ENCODE peak calls at places on chromosomes 6 and 20, in seven cellular contexts. C is neural crest cell, L is tibial nerve, I is MM.1S, Y is cardiac muscle cell, N is psoas muscle, Q is fibroblast of mammary gland. K is an unnamed sample.

GRCh38 chr6:111803384-111803783 is 69.9 kb downstream of the FYN start:
- DNase-seq in Q (no peak), C (no peak), L (no peak), Y (no peak), N (no peak), I (peak), K (no peak)

GRCh38 chr6:84220809-84221409 is 6.5 kb downstream of the CEP162 start:
- DNase-seq in C (no peak), L (no peak), I (no peak), N (no peak), Q (peak), Y (peak), K (no peak)

GRCh38 chr20:56229821-56230220 is 18.7 kb upstream of the MC3R start:
- DNase-seq in L (no peak), N (no peak), Q (peak), I (no peak), C (no peak), Y (no peak), K (no peak)

GRCh38 chr6:11538049-11538798 is 675 bp downstream of the TMEM170B start:
- DNase-seq in I (no peak), L (no peak), Y (peak), N (peak), Q (no peak), C (peak), K (peak)

GRCh38 chr20:24475356-24475755 is 5.9 kb downstream of the SYNDIG1 start:
- DNase-seq in Y (no peak), C (no peak), I (no peak), Q (no peak), L (no peak), N (no peak), K (peak)

GRCh38 chr6:1200706-1201105 is 111.2 kb upstream of the FOXQ1 start:
- DNase-seq in C (no peak), Y (no peak), N (no peak), L (no peak), Q (peak), I (no peak), K (no peak)

GRCh38 chr6:35561113-35561512 is 48.4 kb upstream of the TULP1 start:
- DNase-seq in L (no peak), Y (no peak), N (no peak), I (no peak), Q (no peak), C (no peak), K (no peak)

GRCh38 chr20:46243707-46244628 is 64.3 kb downstream of the CDH22 start:
- DNase-seq in I (no peak), C (no peak), Q (peak), L (no peak), Y (no peak), N (no peak), K (peak)

GRCh38 chr6:74431873-74432272 is 735.9 kb downstream of the CD109 start:
- DNase-seq in C (no peak), I (no peak), Y (no peak), Q (peak), L (no peak), N (no peak), K (no peak)

GRCh38 chr6:132025468-132025867 is 74.3 kb upstream of the CCN2 start:
- DNase-seq in L (no peak), Y (no peak), Q (no peak), N (no peak), I (no peak), C (no peak), K (no peak)

GRCh38 chr6:132017921-132018320 is 66.7 kb upstream of the CCN2 start:
- DNase-seq in Q (no peak), C (no peak), N (no peak), L (no peak), Y (no peak), I (no peak), K (no peak)

GRCh38 chr6:132020138-132020551 is 69.0 kb upstream of the CCN2 start:
- DNase-seq in C (no peak), I (no peak), L (peak), N (peak), Q (peak), Y (no peak), K (no peak)

GRCh38 chr6:132021552-132022375 is 70.6 kb upstream of the CCN2 start:
- DNase-seq in C (no peak), L (no peak), I (no peak), Q (no peak), Y (peak), N (no peak), K (no peak)

GRCh38 chr6:132023490-132023889 is 72.3 kb upstream of the CCN2 start:
- DNase-seq in L (no peak), N (no peak), Y (no peak), I (no peak), C (no peak), Q (peak), K (no peak)
- TF ChIP-seq CTCF in L (no peak), N (no peak), Y (no peak), I (no peak), C (no peak), Q (no peak), K (no peak)

GRCh38 chr20:4325548-4326187 is 310.3 kb upstream of the RNF24 start:
- DNase-seq in C (no peak), I (no peak), Q (peak), N (no peak), L (no peak), Y (no peak), K (no peak)

GRCh38 chr20:4328541-4328940 is 313.2 kb upstream of the RNF24 start:
- DNase-seq in I (no peak), L (no peak), C (no peak), Y (no peak), Q (no peak), N (no peak), K (no peak)

GRCh38 chr20:4327956-4328355 is 312.6 kb upstream of the RNF24 start:
- DNase-seq in C (no peak), I (no peak), L (no peak), Q (no peak), Y (no peak), N (no peak), K (no peak)

GRCh38 chr20:4324611-4325238 is 309.4 kb upstream of the RNF24 start:
- DNase-seq in Q (peak), C (no peak), N (no peak), I (no peak), Y (no peak), L (no peak), K (no peak)

GRCh38 chr20:4326194-4327065 is 311.1 kb upstream of the RNF24 start:
- DNase-seq in Y (no peak), C (no peak), I (no peak), N (no peak), L (no peak), Q (peak), K (no peak)
- TF ChIP-seq CTCF in Y (no peak), C (no peak), I (no peak), N (no peak), L (no peak), Q (no peak), K (no peak)

DNA sequence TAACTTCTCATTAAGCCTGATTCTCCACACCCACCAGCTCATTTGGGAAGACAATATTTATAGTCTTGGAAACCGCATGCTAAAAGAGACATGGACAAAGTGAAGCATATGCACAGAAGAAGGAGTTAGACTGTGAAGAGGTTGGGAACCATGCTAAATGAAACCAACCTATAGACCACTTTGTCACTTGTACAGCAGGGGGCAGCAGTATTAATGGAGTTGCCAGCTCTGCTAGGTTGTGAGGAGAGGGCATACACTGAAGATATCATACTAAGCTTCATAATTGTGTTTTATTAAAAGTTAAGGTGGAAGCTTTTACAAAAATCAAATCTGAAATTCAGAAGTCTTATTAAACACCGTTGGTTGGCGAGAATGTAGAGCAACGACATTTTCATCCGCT is 38.3 kb upstream of the HMGCLL1 start:
- DNase-seq in L (no peak), N (no peak), Y (peak), C (peak), Q (peak), I (peak), K (no peak)
- TF ChIP-seq CTCF in L (no peak), N (no peak), Y (peak), C (peak), Q (peak), I (peak), K (peak)

GRCh38 chr6:50087231-50087954 is 37.7 kb upstream of the DEFB112 start:
- DNase-seq in Y (no peak), C (no peak), Q (peak), N (no peak), I (no peak), L (no peak), K (no peak)
- TF ChIP-seq CTCF in Y (no peak), C (no peak), Q (no peak), N (no peak), I (no peak), L (no peak), K (no peak)